ENCODE peak calls at places on chromosomes 5 and 9, in four cellular contexts. B is dorsolateral prefrontal cortex, L is MM.1S, X is ovary. Y is an unnamed sample.

GRCh38 chr9:123437201-123437600 is 81.2 kb downstream of the CRB2 start:
- DNase-seq in B (no peak), L (no peak), X (no peak), Y (no peak)

GRCh38 chr5:40879163-40879942 is 29.9 kb upstream of the C7 start:
- DNase-seq in B (no peak), L (peak), X (no peak), Y (no peak)

GRCh38 chr9:87722393-87722792 is 3.5 kb upstream of the CTSL start:
- DNase-seq in B (no peak), L (peak), X (no peak), Y (no peak)

GRCh38 chr9:82133973-82134372 is 145.4 kb downstream of the SPATA31D1 start:
- DNase-seq in B (no peak), L (no peak), X (no peak), Y (no peak)

GRCh38 chr5:107542831-107543231 is 127.9 kb downstream of the EFNA5 start:
- DNase-seq in B (no peak), L (no peak), X (peak), Y (no peak)

GRCh38 chr9:129415031-129415953 is 205.6 kb downstream of the C9orf50 start:
- DNase-seq in B (no peak), L (no peak), X (no peak), Y (no peak)

GRCh38 chr9:91966503-91966902 is 16.5 kb upstream of the ROR2 start:
- DNase-seq in B (no peak), L (no peak), X (no peak), Y (no peak)

GRCh38 chr5:149039501-149039900 is 23.4 kb downstream of the SH3TC2 start:
- DNase-seq in B (no peak), L (no peak), X (no peak), Y (no peak)

GRCh38 chr5:173222466-173222865 is 12.5 kb downstream of the NKX2-5 start:
- DNase-seq in B (no peak), L (no peak), X (no peak), Y (no peak)

GRCh38 chr9:123924727-123925126 is 5.2 kb downstream of the DENND1A start:
- DNase-seq in B (no peak), L (no peak), X (no peak), Y (no peak)

GRCh38 chr5:38316544-38317224 is 58.3 kb downstream of the EGFLAM start:
- DNase-seq in B (no peak), L (no peak), X (peak), Y (no peak)

GRCh38 chr9:117938896-117939295 is 234.7 kb downstream of the TLR4 start:
- DNase-seq in B (no peak), L (peak), X (no peak), Y (no peak)

GRCh38 chr9:38162332-38162985 is 93.4 kb upstream of the SHB start:
- DNase-seq in B (no peak), L (no peak), X (no peak), Y (no peak)

GRCh38 chr9:98529841-98530240 is 178.9 kb downstream of the GABBR2 start:
- DNase-seq in B (peak), L (no peak), X (no peak), Y (no peak)

GRCh38 chr5:180090769-180091546 is 19.4 kb upstream of the RNF130 start:
- DNase-seq in B (no peak), L (peak), X (no peak), Y (no peak)

GRCh38 chr5:52709171-52709925 is 78.4 kb upstream of the ITGA1 start:
- DNase-seq in B (no peak), L (no peak), X (no peak), Y (no peak)

GRCh38 chr5:77239126-77239741 is 28.8 kb downstream of the PDE8B start:
- DNase-seq in B (no peak), L (peak), X (no peak), Y (no peak)
- TF ChIP-seq CTCF in B (peak), L (peak), X (no peak), Y (peak)

GRCh38 chr5:89954901-89955300 is 454.7 kb downstream of the CETN3 start:
- DNase-seq in B (no peak), L (no peak), X (no peak), Y (no peak)
- H3K4me3 ChIP-seq in B (no peak), L (no peak), X (no peak), Y (no peak)

GRCh38 chr5:159045165-159045811 is 54.4 kb downstream of the EBF1 start:
- DNase-seq in B (no peak), L (no peak), X (no peak), Y (no peak)

GRCh38 chr5:159038907-159039306 is 60.8 kb downstream of the EBF1 start:
- DNase-seq in B (no peak), L (no peak), X (no peak), Y (no peak)

GRCh38 chr5:159040181-159040580 is 59.5 kb downstream of the EBF1 start:
- DNase-seq in B (no peak), L (no peak), X (no peak), Y (no peak)

GRCh38 chr5:159043551-159043950 is 56.2 kb downstream of the EBF1 start:
- DNase-seq in B (no peak), L (no peak), X (no peak), Y (no peak)

GRCh38 chr5:159041754-159042153 is 58.0 kb downstream of the EBF1 start:
- DNase-seq in B (no peak), L (no peak), X (no peak), Y (no peak)
- TF ChIP-seq CTCF in B (no peak), L (no peak), X (no peak), Y (no peak)

GRCh38 chr5:158821321-158821720 is 278.4 kb downstream of the EBF1 start:
- DNase-seq in B (no peak), L (no peak), X (no peak), Y (peak)
- H3K4me3 ChIP-seq in B (no peak), L (no peak), X (no peak), Y (no peak)

GRCh38 chr5:78009937-78010527 is 233.9 kb upstream of the TBCA start:
- DNase-seq in B (no peak), L (no peak), X (no peak), Y (no peak)
- TF ChIP-seq CTCF in B (no peak), L (no peak), X (no peak), Y (no peak)

GRCh38 chr5:321726-322251 is 275 bp downstream of the AHRR start:
- DNase-seq in B (no peak), L (no peak), X (no peak), Y (no peak)
- H3K4me3 ChIP-seq in B (no peak), L (no peak), X (peak), Y (peak)

GRCh38 chr5:133773247-133774202 is 161.2 kb upstream of the FSTL4 start:
- DNase-seq in B (no peak), L (no peak), X (no peak), Y (no peak)
- TF ChIP-seq CTCF in B (no peak), L (no peak), X (no peak), Y (no peak)

DNA sequence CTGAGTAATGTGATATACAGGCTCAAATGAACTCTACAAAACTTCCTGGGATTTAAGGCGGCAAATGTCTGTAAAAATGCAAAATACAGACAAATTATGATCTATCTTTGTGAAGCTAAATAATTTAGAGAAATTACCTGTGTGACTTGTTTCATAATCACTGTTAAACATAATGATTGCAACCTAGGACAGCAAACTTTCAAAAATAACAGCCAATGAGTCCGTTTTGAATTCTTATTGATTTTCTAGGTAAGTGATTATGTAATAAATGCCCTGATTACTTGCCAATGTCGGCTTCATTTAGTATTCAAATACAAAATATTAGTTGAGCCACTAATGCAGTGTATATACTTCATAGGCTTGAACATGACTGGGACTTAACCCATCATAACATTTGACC is 238.2 kb upstream of the DAB2 start:
- DNase-seq in B (no peak), L (no peak), X (no peak), Y (no peak)
- H3K4me3 ChIP-seq in B (no peak), L (no peak), X (no peak), Y (no peak)

DNA sequence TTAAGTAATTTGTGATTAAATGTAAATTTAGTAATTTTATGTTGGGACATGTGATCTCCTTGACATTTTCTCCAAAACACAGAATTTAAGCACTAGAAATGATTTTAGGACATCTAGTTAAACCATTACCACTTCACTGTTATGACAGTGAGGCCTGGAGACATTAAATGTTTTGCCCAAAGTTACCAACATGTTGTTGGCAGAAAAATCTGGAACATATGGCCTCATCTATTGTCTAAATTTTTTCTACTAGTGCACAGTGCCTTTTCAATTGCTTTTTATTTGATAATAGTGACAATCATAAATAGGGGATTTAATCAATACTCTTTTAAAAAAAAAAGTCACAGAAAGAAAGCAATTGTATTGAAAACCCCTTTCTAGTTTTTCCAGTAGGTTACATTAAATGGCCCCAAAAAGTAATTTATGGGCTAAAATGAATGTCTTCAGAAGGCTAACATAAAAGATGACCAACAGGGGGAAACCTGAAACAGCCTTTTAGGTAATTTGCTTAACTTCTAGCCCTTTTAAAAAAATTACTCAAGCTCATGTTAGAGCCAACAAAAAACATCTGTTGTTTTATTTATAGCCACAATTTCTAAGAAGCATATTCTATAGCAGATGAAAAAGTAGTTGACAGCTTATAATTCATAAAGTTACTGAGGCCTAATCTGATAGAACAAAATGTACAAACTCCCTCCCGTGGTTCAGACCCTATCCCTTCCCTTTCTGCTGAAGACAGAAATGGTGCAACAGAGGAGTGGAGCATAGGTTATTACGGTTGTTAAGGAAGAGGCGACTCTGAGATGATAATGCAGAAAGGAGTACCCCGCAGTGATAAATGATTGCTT is 45.8 kb downstream of the PIK3R1 start:
- DNase-seq in B (no peak), L (no peak), X (no peak), Y (no peak)
- TF ChIP-seq CTCF in B (no peak), L (peak), X (no peak), Y (no peak)

GRCh38 chr9:79662553-79662956 is 90.8 kb downstream of the TLE4 start:
- DNase-seq in B (no peak), L (no peak), X (no peak), Y (no peak)

GRCh38 chr9:79665383-79665782 is 93.6 kb downstream of the TLE4 start:
- DNase-seq in B (no peak), L (no peak), X (no peak), Y (no peak)

GRCh38 chr9:79664375-79664825 is 92.6 kb downstream of the TLE4 start:
- DNase-seq in B (no peak), L (no peak), X (no peak), Y (no peak)

GRCh38 chr9:79663299-79663698 is 91.5 kb downstream of the TLE4 start:
- DNase-seq in B (no peak), L (no peak), X (no peak), Y (no peak)

GRCh38 chr9:79663878-79664277 is 92.1 kb downstream of the TLE4 start:
- DNase-seq in B (no peak), L (no peak), X (no peak), Y (no peak)
- H3K4me3 ChIP-seq in B (peak), L (no peak), X (no peak), Y (no peak)